ENCODE peak calls at places on chromosomes 3 and 15, in six cellular contexts. One of them, this sample, is unnamed.
A peak's percentile ranks its signal among the peaks of the same experiment; 100 is the strongest.

GRCh38 chr3:185207931-185208746 is 45.7 kb downstream of the EHHADH start:
- DNase-seq in AG04450: no peak
- DNase-seq in psoas muscle: no peak
- DNase-seq in GM12864: peak; percentile 85
- DNase-seq in HFF-Myc: no peak
- DNase-seq in keratinocyte: no peak
- DNase-seq in this sample: no peak

GRCh38 chr3:107574650-107575049 is 51.9 kb downstream of the BBX start:
- DNase-seq in AG04450: peak; percentile 18
- DNase-seq in psoas muscle: no peak
- DNase-seq in GM12864: no peak
- DNase-seq in HFF-Myc: peak; percentile 17
- DNase-seq in keratinocyte: no peak
- DNase-seq in this sample: no peak

GRCh38 chr3:165868088-165868487 is 30.9 kb upstream of the BCHE start:
- DNase-seq in AG04450: no peak
- DNase-seq in psoas muscle: no peak
- DNase-seq in GM12864: no peak
- DNase-seq in HFF-Myc: no peak
- DNase-seq in keratinocyte: no peak
- DNase-seq in this sample: no peak

GRCh38 chr3:9072667-9073009 is 109.4 kb upstream of the RAD18 start:
- DNase-seq in AG04450: no peak
- DNase-seq in psoas muscle: no peak
- DNase-seq in GM12864: no peak
- DNase-seq in HFF-Myc: no peak
- DNase-seq in keratinocyte: no peak
- DNase-seq in this sample: no peak

GRCh38 chr3:12638105-12638504 is 25.8 kb downstream of the RAF1 start:
- DNase-seq in AG04450: no peak
- DNase-seq in psoas muscle: no peak
- DNase-seq in GM12864: no peak
- DNase-seq in HFF-Myc: no peak
- DNase-seq in keratinocyte: no peak
- DNase-seq in this sample: no peak

GRCh38 chr3:150378467-150378751 is 29.7 kb upstream of the TSC22D2 start:
- DNase-seq in AG04450: no peak
- DNase-seq in psoas muscle: no peak
- DNase-seq in GM12864: no peak
- DNase-seq in HFF-Myc: no peak
- DNase-seq in keratinocyte: no peak
- DNase-seq in this sample: no peak

GRCh38 chr3:36591959-36592358 is 172.4 kb downstream of the DCLK3 start:
- DNase-seq in AG04450: no peak
- DNase-seq in psoas muscle: no peak
- DNase-seq in GM12864: no peak
- DNase-seq in HFF-Myc: no peak
- DNase-seq in keratinocyte: no peak
- DNase-seq in this sample: peak; percentile 9

GRCh38 chr3:12265558-12265957 is 23.3 kb upstream of the PPARG start:
- DNase-seq in AG04450: no peak
- DNase-seq in psoas muscle: no peak
- DNase-seq in GM12864: no peak
- DNase-seq in HFF-Myc: no peak
- DNase-seq in keratinocyte: no peak
- DNase-seq in this sample: no peak

GRCh38 chr3:45753095-45753494 is 43.2 kb downstream of the SLC6A20 start:
- DNase-seq in AG04450: no peak
- DNase-seq in psoas muscle: no peak
- DNase-seq in GM12864: no peak
- DNase-seq in HFF-Myc: no peak
- DNase-seq in keratinocyte: peak; percentile 5
- DNase-seq in this sample: no peak

GRCh38 chr15:67087507-67088172 is 22.2 kb downstream of the SMAD3 start:
- DNase-seq in AG04450: no peak
- DNase-seq in psoas muscle: no peak
- DNase-seq in GM12864: no peak
- DNase-seq in HFF-Myc: no peak
- DNase-seq in keratinocyte: no peak
- DNase-seq in this sample: no peak

GRCh38 chr3:61358364-61358763 is 107.1 kb upstream of the FHIT start:
- DNase-seq in AG04450: no peak
- DNase-seq in psoas muscle: peak; percentile 77
- DNase-seq in GM12864: peak; percentile 78
- DNase-seq in HFF-Myc: no peak
- DNase-seq in keratinocyte: no peak
- DNase-seq in this sample: no peak

GRCh38 chr15:88609344-88609743 is 11.8 kb upstream of the AEN start:
- DNase-seq in AG04450: no peak
- DNase-seq in psoas muscle: no peak
- DNase-seq in GM12864: no peak
- DNase-seq in HFF-Myc: no peak
- DNase-seq in keratinocyte: no peak
- DNase-seq in this sample: no peak

DNA sequence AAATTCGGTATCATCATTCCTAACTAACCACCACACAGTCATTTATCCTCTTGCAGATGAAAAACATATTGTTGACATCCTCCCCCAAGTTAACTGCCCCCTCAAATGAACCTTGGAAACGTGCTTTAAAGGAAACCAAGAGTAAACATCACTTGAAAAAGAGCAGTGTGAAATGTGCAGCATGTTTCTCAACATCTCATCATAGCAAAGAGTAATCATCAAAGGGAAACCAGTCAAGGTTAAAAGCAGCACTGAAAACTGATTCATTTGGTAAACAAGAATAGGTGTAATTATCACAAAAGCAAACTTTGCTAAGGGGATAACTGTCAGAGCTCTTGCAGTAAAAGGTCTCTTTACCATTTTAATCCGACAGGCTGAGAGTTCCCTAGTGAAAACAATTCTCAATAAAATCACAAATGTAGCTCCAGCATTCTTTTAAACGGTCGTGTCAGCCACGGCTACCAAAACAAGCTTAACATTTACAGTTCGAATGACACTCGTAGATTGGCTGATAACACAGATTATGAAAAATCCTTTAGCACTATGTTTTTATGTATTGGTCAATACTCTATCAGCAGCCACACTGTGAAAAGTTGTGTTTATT is 461.0 kb downstream of the GBE1 start:
- DNase-seq in AG04450: no peak
- DNase-seq in psoas muscle: no peak
- DNase-seq in GM12864: no peak
- DNase-seq in HFF-Myc: no peak
- DNase-seq in keratinocyte: no peak
- DNase-seq in this sample: no peak
- H3K4me3 ChIP-seq in AG04450: no peak overlapping the region
- H3K4me3 ChIP-seq in psoas muscle: no peak overlapping the region
- H3K4me3 ChIP-seq in GM12864: no peak overlapping the region
- H3K4me3 ChIP-seq in HFF-Myc: no peak overlapping the region
- H3K4me3 ChIP-seq in keratinocyte: no peak overlapping the region
- H3K4me3 ChIP-seq in this sample: no peak overlapping the region

DNA sequence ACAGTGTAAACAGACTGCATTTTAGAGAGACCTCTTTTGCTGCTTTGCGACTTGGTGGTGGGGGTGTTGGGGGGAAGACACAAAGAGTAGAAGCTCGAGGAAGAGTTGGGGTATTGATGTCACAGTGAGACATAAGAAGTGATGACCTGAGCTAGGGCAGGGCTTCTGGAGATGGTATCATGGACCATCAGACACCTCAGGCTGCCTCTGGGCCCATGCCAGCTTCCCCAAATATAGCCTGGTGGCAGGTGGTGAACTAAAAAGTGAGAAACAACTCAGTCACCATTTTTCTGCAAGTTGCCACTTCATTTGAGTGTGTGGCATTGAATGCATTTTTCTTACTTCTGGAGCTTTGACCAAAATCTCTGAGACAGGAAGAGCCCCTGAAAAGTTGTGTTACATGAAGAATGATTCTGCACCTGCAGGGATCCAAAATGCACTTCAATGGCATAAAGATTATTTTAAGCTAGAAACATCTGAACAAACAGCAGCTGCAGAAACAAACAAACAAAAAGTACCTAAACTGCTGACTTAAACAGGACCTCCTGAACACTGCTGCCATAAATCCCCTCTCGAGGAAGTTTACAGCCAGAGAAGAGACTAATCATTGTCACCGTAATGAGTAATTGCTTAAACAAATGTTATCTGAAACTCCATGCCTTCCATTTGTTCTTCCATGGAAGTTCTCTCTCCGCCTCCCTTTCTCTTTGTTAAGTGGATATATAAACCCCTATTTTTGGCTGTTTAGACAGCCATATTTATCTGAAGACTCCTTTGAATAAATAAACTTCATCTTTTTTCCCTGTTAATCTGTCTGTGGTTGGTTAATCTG is 15.2 kb upstream of the XIRP1 start:
- DNase-seq in AG04450: no peak
- DNase-seq in psoas muscle: no peak
- DNase-seq in GM12864: no peak
- DNase-seq in HFF-Myc: no peak
- DNase-seq in keratinocyte: no peak
- DNase-seq in this sample: no peak
- TF ChIP-seq CTCF in AG04450: no peak
- TF ChIP-seq CTCF in psoas muscle: no peak
- TF ChIP-seq CTCF in GM12864: no peak
- TF ChIP-seq CTCF in HFF-Myc: no peak
- TF ChIP-seq CTCF in keratinocyte: no peak
- TF ChIP-seq CTCF in this sample: no peak

DNA sequence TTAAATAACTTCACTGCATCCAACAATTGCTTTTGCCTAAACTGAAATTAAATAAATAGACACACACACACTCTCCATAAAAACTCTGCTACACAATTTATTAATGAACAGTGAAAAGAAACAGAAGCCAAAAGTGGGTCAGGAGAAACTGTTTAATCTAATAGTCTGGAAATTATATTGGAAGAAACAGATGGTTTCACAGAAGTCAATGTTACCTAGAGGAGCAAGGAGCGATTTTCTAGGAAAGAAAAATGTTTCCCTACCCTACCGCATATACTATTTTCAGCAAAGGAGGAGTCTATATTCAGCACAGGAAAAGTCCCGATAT is 32.0 kb downstream of the RFTN1 start:
- DNase-seq in AG04450: no peak
- DNase-seq in psoas muscle: no peak
- DNase-seq in GM12864: no peak
- DNase-seq in HFF-Myc: no peak
- DNase-seq in keratinocyte: no peak
- DNase-seq in this sample: no peak
- H3K4me3 ChIP-seq in AG04450: no peak overlapping the region
- H3K4me3 ChIP-seq in psoas muscle: no peak overlapping the region
- H3K4me3 ChIP-seq in GM12864: no peak overlapping the region
- H3K4me3 ChIP-seq in HFF-Myc: no peak overlapping the region
- H3K4me3 ChIP-seq in keratinocyte: no peak overlapping the region
- H3K4me3 ChIP-seq in this sample: no peak overlapping the region

GRCh38 chr3:43163895-43164493 is 58.1 kb upstream of the POMGNT2 start:
- DNase-seq in AG04450: no peak
- DNase-seq in psoas muscle: no peak
- DNase-seq in GM12864: no peak
- DNase-seq in HFF-Myc: no peak
- DNase-seq in keratinocyte: no peak
- DNase-seq in this sample: no peak

GRCh38 chr3:43162573-43163084 is 56.8 kb upstream of the POMGNT2 start:
- DNase-seq in AG04450: no peak
- DNase-seq in psoas muscle: no peak
- DNase-seq in GM12864: no peak
- DNase-seq in HFF-Myc: no peak
- DNase-seq in keratinocyte: no peak
- DNase-seq in this sample: no peak

GRCh38 chr3:43160664-43161063 is 54.8 kb upstream of the POMGNT2 start:
- DNase-seq in AG04450: no peak
- DNase-seq in psoas muscle: no peak
- DNase-seq in GM12864: no peak
- DNase-seq in HFF-Myc: no peak
- DNase-seq in keratinocyte: no peak
- DNase-seq in this sample: no peak

GRCh38 chr3:43159496-43160255 is 53.8 kb upstream of the POMGNT2 start:
- DNase-seq in AG04450: no peak
- DNase-seq in psoas muscle: no peak
- DNase-seq in GM12864: no peak
- DNase-seq in HFF-Myc: no peak
- DNase-seq in keratinocyte: no peak
- DNase-seq in this sample: no peak

GRCh38 chr3:43161684-43162512 is 56.0 kb upstream of the POMGNT2 start:
- DNase-seq in AG04450: peak; percentile 37
- DNase-seq in psoas muscle: no peak
- DNase-seq in GM12864: no peak
- DNase-seq in HFF-Myc: no peak
- DNase-seq in keratinocyte: peak; percentile 25
- DNase-seq in this sample: peak; percentile 55
- TF ChIP-seq CTCF in AG04450: peak; percentile 51
- TF ChIP-seq CTCF in psoas muscle: peak; percentile 37
- TF ChIP-seq CTCF in GM12864: peak; percentile 10
- TF ChIP-seq CTCF in HFF-Myc: no peak
- TF ChIP-seq CTCF in keratinocyte: peak; percentile 42
- TF ChIP-seq CTCF in this sample: peak; percentile 29

GRCh38 chr3:181712190-181712504 is 422 bp downstream of the SOX2 start:
- DNase-seq in AG04450: no peak
- DNase-seq in psoas muscle: no peak
- DNase-seq in GM12864: no peak
- DNase-seq in HFF-Myc: no peak
- DNase-seq in keratinocyte: no peak
- DNase-seq in this sample: no peak

GRCh38 chr3:181711325-181712135 is at the start of gene SOX2:
- DNase-seq in AG04450: no peak
- DNase-seq in psoas muscle: no peak
- DNase-seq in GM12864: no peak
- DNase-seq in HFF-Myc: no peak
- DNase-seq in keratinocyte: no peak
- DNase-seq in this sample: no peak

GRCh38 chr3:181707980-181708379 is 3.7 kb upstream of the SOX2 start:
- DNase-seq in AG04450: no peak
- DNase-seq in psoas muscle: no peak
- DNase-seq in GM12864: no peak
- DNase-seq in HFF-Myc: no peak
- DNase-seq in keratinocyte: no peak
- DNase-seq in this sample: no peak

GRCh38 chr3:181710581-181711255 is 1.0 kb upstream of the SOX2 start:
- DNase-seq in AG04450: no peak
- DNase-seq in psoas muscle: no peak
- DNase-seq in GM12864: no peak
- DNase-seq in HFF-Myc: no peak
- DNase-seq in keratinocyte: no peak
- DNase-seq in this sample: no peak

DNA sequence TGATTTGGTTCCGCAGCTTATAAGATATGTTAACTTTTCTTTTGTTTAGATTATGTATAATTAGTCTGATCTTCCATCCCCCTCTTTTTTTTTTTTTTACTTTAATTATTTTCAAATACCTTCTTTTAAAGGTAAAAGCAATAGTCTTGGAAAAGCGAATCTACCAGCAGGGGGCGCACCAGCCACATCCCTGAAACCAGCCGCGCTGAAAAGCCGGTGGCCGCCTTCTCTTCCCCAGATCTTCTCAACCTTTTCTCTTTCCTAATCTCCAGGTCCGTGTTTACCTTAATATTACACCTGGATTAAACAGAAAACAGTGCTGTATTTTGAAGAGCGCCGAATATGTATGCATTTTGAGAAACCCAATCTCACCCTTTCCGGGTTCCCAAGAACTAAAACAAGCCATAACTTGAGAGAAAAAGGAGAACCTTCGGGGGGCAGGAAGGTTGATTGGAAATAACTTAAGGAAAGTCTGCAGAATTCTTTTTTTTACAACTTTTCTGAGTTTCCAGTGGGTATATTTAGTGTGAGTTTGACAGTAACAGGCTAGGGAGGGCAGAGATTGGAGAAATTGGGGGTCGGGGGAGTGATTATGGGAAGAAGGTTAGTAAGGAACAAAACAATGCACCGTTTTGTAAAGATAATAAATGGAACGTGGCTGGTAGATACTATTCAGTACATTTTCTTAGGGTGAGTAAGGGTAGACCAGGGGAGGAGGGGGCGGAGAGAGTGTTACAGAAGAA is 2.0 kb upstream of the SOX2 start:
- DNase-seq in AG04450: no peak
- DNase-seq in psoas muscle: peak; percentile 80
- DNase-seq in GM12864: peak; percentile 21
- DNase-seq in HFF-Myc: peak; percentile 2
- DNase-seq in keratinocyte: no peak
- DNase-seq in this sample: no peak
- H3K4me3 ChIP-seq in AG04450: no peak overlapping the region
- H3K4me3 ChIP-seq in psoas muscle: no peak overlapping the region
- H3K4me3 ChIP-seq in GM12864: no peak overlapping the region
- H3K4me3 ChIP-seq in HFF-Myc: no peak overlapping the region
- H3K4me3 ChIP-seq in keratinocyte: peak overlapping the region; percentile 49
- H3K4me3 ChIP-seq in this sample: no peak overlapping the region